ENCODE peak calls at places on chromosomes 3 and 15, in eight cellular contexts. A is GM12878, G is transverse colon, S is astrocyte, H is tibial artery, P is brain microvascular endothelial cell, T is colonic mucosa, N is dorsolateral prefrontal cortex. M is an unnamed sample.

GRCh38 chr3:141410408-141410807 is 42.1 kb downstream of the ZBTB38 start:
- DNase-seq in A (no peak), G (peak), S (peak), H (no peak), P (peak), T (peak), N (no peak), M (no peak)

GRCh38 chr15:28026221-28026620 is 72.9 kb downstream of the OCA2 start:
- DNase-seq in A (no peak), G (no peak), S (no peak), H (no peak), P (no peak), T (peak), N (no peak), M (no peak)

GRCh38 chr3:14562441-14562840 is 22.3 kb upstream of the GRIP2 start:
- DNase-seq in A (no peak), G (no peak), S (peak), H (no peak), P (peak), T (no peak), N (no peak), M (no peak)

GRCh38 chr15:66294932-66295235 is 1.5 kb downstream of the DIS3L start:
- DNase-seq in A (no peak), G (no peak), S (peak), H (no peak), P (peak), T (no peak), N (no peak), M (no peak)

GRCh38 chr3:120559228-120560061 is 36.7 kb upstream of the NDUFB4 start:
- DNase-seq in A (no peak), G (peak), S (peak), H (peak), P (peak), T (no peak), N (no peak), M (peak)

GRCh38 chr3:21256932-21257331 is 494.1 kb downstream of the ZNF385D start:
- DNase-seq in A (no peak), G (no peak), S (peak), H (no peak), P (no peak), T (no peak), N (no peak), M (no peak)

GRCh38 chr3:105791919-105792786 is 76.7 kb downstream of the CBLB start:
- DNase-seq in A (no peak), G (peak), S (peak), H (peak), P (peak), T (peak), N (no peak), M (peak)

GRCh38 chr3:147793841-147794240 is 384.7 kb downstream of the ZIC1 start:
- DNase-seq in A (no peak), G (no peak), S (peak), H (no peak), P (no peak), T (no peak), N (no peak), M (no peak)

GRCh38 chr3:99114565-99115291 is 213.2 kb upstream of the DCBLD2 start:
- DNase-seq in A (no peak), G (no peak), S (peak), H (no peak), P (peak), T (no peak), N (no peak), M (peak)

GRCh38 chr3:149599236-149599635 is 58.6 kb downstream of the WWTR1 start:
- DNase-seq in A (no peak), G (no peak), S (peak), H (peak), P (no peak), T (no peak), N (no peak), M (no peak)

GRCh38 chr3:134320749-134321148 is 53.5 kb downstream of the AMOTL2 start:
- DNase-seq in A (no peak), G (no peak), S (peak), H (no peak), P (no peak), T (peak), N (no peak), M (no peak)

GRCh38 chr3:132090921-132091320 is 56.1 kb upstream of the CPNE4 start:
- DNase-seq in A (no peak), G (no peak), S (peak), H (no peak), P (peak), T (no peak), N (peak), M (no peak)

GRCh38 chr3:70990723-70991122 is 592.8 kb downstream of the FOXP1 start:
- DNase-seq in A (no peak), G (no peak), S (peak), H (no peak), P (no peak), T (no peak), N (no peak), M (no peak)

GRCh38 chr15:40296561-40297230 is 11.0 kb downstream of the PLCB2 start:
- DNase-seq in A (no peak), G (no peak), S (no peak), H (no peak), P (no peak), T (no peak), N (no peak), M (no peak)

GRCh38 chr15:66927326-66928077 is 137.9 kb upstream of the SMAD3 start:
- DNase-seq in A (no peak), G (no peak), S (no peak), H (no peak), P (no peak), T (no peak), N (no peak), M (no peak)

GRCh38 chr3:142595581-142595950 is 627 bp upstream of the PLS1 start:
- DNase-seq in A (no peak), G (no peak), S (peak), H (no peak), P (peak), T (no peak), N (no peak), M (peak)

GRCh38 chr15:82768414-82769081 is 37.3 kb downstream of the FSD2 start:
- DNase-seq in A (no peak), G (no peak), S (no peak), H (no peak), P (peak), T (no peak), N (no peak), M (no peak)

GRCh38 chr3:101512521-101513418 is at the start of gene SENP7:
- DNase-seq in A (peak), G (peak), S (peak), H (peak), P (peak), T (peak), N (peak), M (peak)

GRCh38 chr15:44427756-44428724 is 611 bp downstream of the CTDSPL2 start:
- DNase-seq in A (no peak), G (peak), S (peak), H (peak), P (no peak), T (peak), N (no peak), M (no peak)

GRCh38 chr3:122356402-122356801 is 26.6 kb downstream of the MIX23 start:
- DNase-seq in A (no peak), G (peak), S (peak), H (no peak), P (no peak), T (peak), N (peak), M (no peak)

GRCh38 chr15:88637436-88637835 is 1.4 kb upstream of the ISG20 start:
- DNase-seq in A (no peak), G (no peak), S (no peak), H (peak), P (no peak), T (no peak), N (peak), M (no peak)

GRCh38 chr3:115720988-115721387 is 97.7 kb downstream of the GAP43 start:
- DNase-seq in A (no peak), G (no peak), S (no peak), H (no peak), P (no peak), T (no peak), N (no peak), M (no peak)

GRCh38 chr3:80618295-80619256 is 850.8 kb upstream of the ROBO1 start:
- DNase-seq in A (no peak), G (no peak), S (no peak), H (no peak), P (no peak), T (no peak), N (no peak), M (no peak)

GRCh38 chr3:167380004-167380689 is at the start of gene ZBBX:
- DNase-seq in A (peak), G (peak), S (peak), H (peak), P (peak), T (peak), N (peak), M (peak)

GRCh38 chr15:88970232-88970631 is 57.1 kb upstream of the MFGE8 start:
- DNase-seq in A (no peak), G (no peak), S (no peak), H (no peak), P (no peak), T (no peak), N (no peak), M (no peak)

GRCh38 chr3:106124818-106125217 is 256.0 kb upstream of the CBLB start:
- DNase-seq in A (no peak), G (no peak), S (no peak), H (no peak), P (no peak), T (no peak), N (no peak), M (no peak)

GRCh38 chr3:39188271-39189149 is 3.9 kb downstream of the XIRP1 start:
- DNase-seq in A (no peak), G (no peak), S (no peak), H (no peak), P (no peak), T (no peak), N (no peak), M (no peak)
- TF ChIP-seq CTCF in A (no peak), G (no peak), S (no peak), H (no peak), P (no peak), T (no peak), N (no peak), M (no peak)

DNA sequence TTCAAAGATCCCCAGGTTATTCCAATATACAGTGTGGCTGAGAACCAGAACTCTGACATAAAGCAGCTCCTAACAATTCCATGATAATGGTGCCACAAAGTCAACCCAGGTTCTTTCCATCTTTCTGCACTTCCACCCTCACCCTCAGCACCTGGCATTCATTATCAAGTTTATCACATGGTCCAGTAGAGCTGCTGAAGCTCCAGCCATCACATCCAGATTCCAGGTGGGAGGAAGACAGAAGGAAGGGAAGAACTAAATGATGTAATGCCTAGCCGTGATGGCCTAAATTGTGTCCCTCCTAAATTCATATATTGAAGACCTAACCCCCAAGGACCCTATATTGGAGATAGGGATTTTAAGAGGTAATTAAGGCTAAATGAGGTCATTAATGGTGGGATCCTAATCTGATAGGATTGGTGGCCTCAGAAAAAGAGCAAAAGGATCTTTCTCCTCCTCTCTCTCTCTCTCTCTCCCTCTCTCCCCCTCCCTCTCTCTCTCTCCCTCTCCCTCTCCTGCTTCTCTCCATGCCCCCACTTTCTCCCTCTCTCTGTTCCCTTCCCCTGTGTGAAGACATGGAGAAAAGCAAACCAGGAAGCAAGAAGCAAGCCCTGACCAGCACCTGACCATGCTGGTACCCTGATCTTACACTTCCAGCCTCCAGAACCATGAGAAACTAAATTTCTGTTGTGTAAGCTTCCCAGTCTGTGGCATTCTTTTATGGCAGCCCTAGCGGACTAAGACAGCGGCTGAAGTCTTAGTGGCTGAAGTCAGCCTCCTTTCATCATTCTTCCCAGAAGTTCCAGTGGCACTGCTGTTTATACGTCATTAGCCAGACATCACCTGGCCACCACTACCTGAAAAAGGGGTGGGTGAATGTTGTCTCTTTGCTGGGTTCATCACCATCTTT is 369.7 kb upstream of the PROK2 start:
- DNase-seq in A (no peak), G (no peak), S (peak), H (no peak), P (no peak), T (no peak), N (no peak), M (no peak)
- H3K27ac ChIP-seq in A (no peak), G (peak), S (peak), H (peak), P (peak), T (peak), N (peak), M (peak)

GRCh38 chr3:48469046-48469915 is 22.7 kb downstream of the ATRIP start:
- DNase-seq in A (no peak), G (no peak), S (no peak), H (no peak), P (no peak), T (no peak), N (no peak), M (no peak)
- H3K4me3 ChIP-seq in A (peak), G (no peak), S (no peak), H (no peak), P (no peak), T (no peak), N (peak), M (no peak)

GRCh38 chr3:12578742-12579141 is 21.9 kb downstream of the MKRN2 start:
- DNase-seq in A (no peak), G (no peak), S (no peak), H (no peak), P (no peak), T (no peak), N (no peak), M (no peak)
- TF ChIP-seq CTCF in A (peak), G (no peak), S (no peak), H (peak), P (peak), T (no peak), N (no peak), M (peak)

GRCh38 chr15:63595688-63596087 is 1.5 kb upstream of the FBXL22 start:
- DNase-seq in A (no peak), G (no peak), S (no peak), H (no peak), P (no peak), T (no peak), N (no peak), M (no peak)
- H3K27ac ChIP-seq in A (peak), G (peak), S (no peak), H (peak), P (no peak), T (no peak), N (no peak), M (no peak)

DNA sequence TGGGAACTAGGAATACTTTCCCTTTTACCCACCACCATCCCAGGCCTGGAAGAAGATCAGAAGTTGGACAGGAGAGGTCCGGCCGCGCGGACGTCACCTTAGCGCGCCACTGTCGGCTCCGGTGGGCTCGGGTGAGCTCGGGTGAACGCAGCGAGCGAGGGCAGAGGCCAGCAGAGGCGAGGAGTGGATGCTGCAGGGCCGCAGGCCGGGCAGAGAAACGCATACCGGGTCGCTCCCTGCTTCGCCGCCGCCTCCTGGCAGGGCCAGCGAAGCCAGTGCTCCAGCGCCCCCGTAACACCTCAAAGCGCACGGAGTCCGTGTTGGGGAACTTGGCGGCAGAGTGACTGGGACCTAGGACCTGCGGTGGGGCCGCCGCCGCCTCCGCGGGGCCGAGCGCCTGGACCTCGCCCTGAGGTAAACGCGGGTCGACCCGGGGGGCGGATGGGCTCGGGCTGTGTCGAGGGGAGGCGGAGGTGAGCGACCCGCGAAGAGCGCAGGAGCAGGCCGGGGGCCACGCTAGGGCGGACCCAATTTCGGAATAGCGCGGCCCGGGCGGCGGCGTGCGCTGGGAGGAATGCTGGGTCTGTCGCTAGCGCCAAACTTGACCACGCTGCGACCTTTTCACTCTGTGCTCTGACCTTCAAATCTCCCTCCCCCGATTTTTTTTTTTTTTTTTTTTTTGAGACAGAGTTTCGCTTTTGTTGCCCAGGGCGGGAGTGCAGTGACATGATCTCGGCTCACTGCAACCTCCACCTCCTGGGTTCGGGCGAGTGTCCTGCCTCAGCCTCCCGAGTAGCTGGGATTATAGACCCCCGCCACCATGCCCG is 1.6 kb downstream of the CYP11A1 start:
- DNase-seq in A (no peak), G (peak), S (no peak), H (peak), P (peak), T (no peak), N (no peak), M (no peak)
- H3K4me3 ChIP-seq in A (peak), G (peak), S (peak), H (peak), P (peak), T (peak), N (peak), M (peak)

DNA sequence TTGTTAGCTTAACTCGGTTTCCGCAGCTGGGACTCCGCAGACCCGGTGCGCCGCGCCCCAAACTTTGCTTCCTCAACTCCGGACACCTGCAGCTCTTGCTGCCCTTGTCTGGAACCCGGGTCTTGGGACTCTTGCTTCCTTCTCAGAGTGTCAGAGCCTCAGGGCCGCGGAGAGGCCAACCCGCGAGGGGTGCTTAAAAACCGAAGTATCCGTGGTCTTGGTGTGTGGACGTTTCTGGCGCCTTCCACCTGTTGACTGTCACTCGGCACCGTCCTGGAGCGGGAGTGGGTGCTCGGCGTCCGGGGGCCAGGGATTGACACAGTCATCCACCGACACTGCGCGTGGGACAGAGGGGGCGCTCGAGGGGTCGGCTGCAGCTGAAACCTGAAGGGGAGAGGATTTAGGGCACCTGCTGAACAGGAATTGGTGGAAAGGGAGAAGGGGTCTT is 386 bp downstream of the SQOR start:
- DNase-seq in A (no peak), G (peak), S (no peak), H (peak), P (no peak), T (peak), N (no peak), M (no peak)
- TF ChIP-seq CTCF in A (peak), G (peak), S (peak), H (no peak), P (peak), T (peak), N (no peak), M (peak)

GRCh38 chr15:39200586-39200985 is 380.3 kb upstream of the THBS1 start:
- DNase-seq in A (no peak), G (no peak), S (no peak), H (no peak), P (no peak), T (no peak), N (no peak), M (no peak)

GRCh38 chr15:39205506-39206371 is 375.1 kb upstream of the THBS1 start:
- DNase-seq in A (no peak), G (no peak), S (no peak), H (no peak), P (no peak), T (no peak), N (no peak), M (no peak)

GRCh38 chr15:39202641-39203040 is 378.2 kb upstream of the THBS1 start:
- DNase-seq in A (no peak), G (no peak), S (no peak), H (no peak), P (no peak), T (no peak), N (no peak), M (no peak)

GRCh38 chr15:39205081-39205480 is 375.8 kb upstream of the THBS1 start:
- DNase-seq in A (no peak), G (no peak), S (no peak), H (no peak), P (no peak), T (no peak), N (no peak), M (no peak)

GRCh38 chr15:39204031-39204430 is 376.8 kb upstream of the THBS1 start:
- DNase-seq in A (no peak), G (no peak), S (no peak), H (no peak), P (no peak), T (no peak), N (no peak), M (no peak)
- H3K27ac ChIP-seq in A (no peak), G (no peak), S (no peak), H (no peak), P (no peak), T (no peak), N (no peak), M (no peak)

DNA sequence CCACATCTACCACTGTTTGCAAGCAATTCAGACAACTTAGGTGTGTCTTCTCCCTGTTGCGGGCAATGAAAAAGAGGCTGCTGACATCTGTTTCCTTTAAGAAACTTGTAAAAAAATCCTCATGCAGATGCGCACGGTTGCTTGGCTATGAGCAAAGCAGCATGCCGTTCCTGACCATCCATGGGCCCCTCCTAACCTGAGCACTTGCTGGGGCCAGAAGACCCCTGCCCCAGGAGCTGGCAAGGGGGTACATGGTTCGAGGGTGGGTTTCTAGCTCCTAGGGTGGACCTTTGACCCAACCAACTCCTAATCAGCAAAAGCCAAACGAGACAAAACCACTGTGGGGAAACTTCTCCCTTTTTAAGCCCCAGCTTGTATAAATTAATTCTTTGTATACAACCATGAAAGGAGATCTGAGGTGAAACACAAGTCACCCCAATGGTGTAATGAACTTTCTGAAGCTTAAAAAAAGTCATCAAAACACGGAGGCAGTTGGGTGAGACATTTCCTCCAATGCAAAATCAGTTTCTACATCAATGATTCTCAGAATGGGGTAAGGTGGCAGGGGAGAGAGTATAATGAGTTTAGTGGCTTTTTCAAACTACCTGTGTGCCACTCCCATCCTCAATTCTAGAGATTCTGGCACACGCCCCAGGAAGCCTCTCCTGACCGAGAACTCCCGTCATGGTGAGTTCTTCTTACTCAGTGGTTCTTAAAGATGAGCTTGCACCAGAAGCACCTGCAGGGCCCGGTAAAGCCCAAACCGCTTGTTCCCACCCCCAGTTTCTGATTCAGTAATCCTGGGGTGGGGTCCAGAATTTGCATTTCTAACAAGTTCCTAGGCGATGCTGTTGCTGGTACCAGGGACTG is 44.1 kb downstream of the CPN2 start:
- DNase-seq in A (peak), G (peak), S (no peak), H (peak), P (no peak), T (no peak), N (no peak), M (no peak)
- H3K4me3 ChIP-seq in A (peak), G (no peak), S (no peak), H (no peak), P (no peak), T (no peak), N (no peak), M (no peak)